ENCODE peak calls at places on chromosomes 6 and 20, in nine cellular contexts. One of them, this sample, is unnamed.

GRCh38 chr20:16111132-16111852 is 462.0 kb downstream of the KIF16B start:
- DNase-seq in EH: no peak
- DNase-seq in stimulated activated CD8-positive, alpha-beta memory T cell treated with anti-CD3 and anti-CD28 coated beads, Interleukin-4, amount 100 ng/mL, for 1 hour: no peak
- DNase-seq in AG08395: no peak
- DNase-seq in ACHN: no peak
- DNase-seq in GM10248: no peak
- DNase-seq in stimulated activated CD4-positive, alpha-beta T cell treated with anti-CD3 and anti-CD28 coated beads, Interleukin-1b, Interleukin-23, amount 100 ng/mL, for 48 hours: no peak
- DNase-seq in kidney epithelial cell: no peak
- DNase-seq in effector CD4-positive, alpha-beta T cell: no peak
- DNase-seq in this sample: no peak

GRCh38 chr6:46338098-46338497 is 153.2 kb downstream of the RCAN2 start:
- DNase-seq in stimulated activated CD4-positive, alpha-beta T cell treated with anti-CD3 and anti-CD28 coated beads, Interleukin-1b, Interleukin-23, amount 100 ng/mL, for 48 hours: no peak
- DNase-seq in effector CD4-positive, alpha-beta T cell: no peak
- DNase-seq in stimulated activated CD8-positive, alpha-beta memory T cell treated with anti-CD3 and anti-CD28 coated beads, Interleukin-4, amount 100 ng/mL, for 1 hour: no peak
- DNase-seq in kidney epithelial cell: no peak
- DNase-seq in ACHN: no peak
- DNase-seq in EH: no peak
- DNase-seq in GM10248: no peak
- DNase-seq in AG08395: no peak
- DNase-seq in this sample: no peak

GRCh38 chr6:37078814-37079213 is 73.4 kb downstream of the FGD2 start:
- DNase-seq in EH: no peak
- DNase-seq in AG08395: no peak
- DNase-seq in stimulated activated CD4-positive, alpha-beta T cell treated with anti-CD3 and anti-CD28 coated beads, Interleukin-1b, Interleukin-23, amount 100 ng/mL, for 48 hours: no peak
- DNase-seq in kidney epithelial cell: no peak
- DNase-seq in effector CD4-positive, alpha-beta T cell: no peak
- DNase-seq in GM10248: no peak
- DNase-seq in ACHN: no peak
- DNase-seq in stimulated activated CD8-positive, alpha-beta memory T cell treated with anti-CD3 and anti-CD28 coated beads, Interleukin-4, amount 100 ng/mL, for 1 hour: no peak
- DNase-seq in this sample: no peak

GRCh38 chr6:154435400-154435945 is 75.0 kb downstream of the CNKSR3 start:
- DNase-seq in ACHN: no peak
- DNase-seq in effector CD4-positive, alpha-beta T cell: no peak
- DNase-seq in GM10248: no peak
- DNase-seq in stimulated activated CD4-positive, alpha-beta T cell treated with anti-CD3 and anti-CD28 coated beads, Interleukin-1b, Interleukin-23, amount 100 ng/mL, for 48 hours: no peak
- DNase-seq in stimulated activated CD8-positive, alpha-beta memory T cell treated with anti-CD3 and anti-CD28 coated beads, Interleukin-4, amount 100 ng/mL, for 1 hour: no peak
- DNase-seq in EH: no peak
- DNase-seq in AG08395: no peak
- DNase-seq in kidney epithelial cell: no peak
- DNase-seq in this sample: no peak

GRCh38 chr6:77015350-77015749 is 447.9 kb downstream of the HTR1B start:
- DNase-seq in EH: peak
- DNase-seq in stimulated activated CD4-positive, alpha-beta T cell treated with anti-CD3 and anti-CD28 coated beads, Interleukin-1b, Interleukin-23, amount 100 ng/mL, for 48 hours: no peak
- DNase-seq in kidney epithelial cell: no peak
- DNase-seq in stimulated activated CD8-positive, alpha-beta memory T cell treated with anti-CD3 and anti-CD28 coated beads, Interleukin-4, amount 100 ng/mL, for 1 hour: no peak
- DNase-seq in GM10248: no peak
- DNase-seq in ACHN: peak
- DNase-seq in AG08395: peak
- DNase-seq in effector CD4-positive, alpha-beta T cell: no peak
- DNase-seq in this sample: no peak

GRCh38 chr6:81487489-81487888 is 265.0 kb downstream of the TENT5A start:
- DNase-seq in GM10248: no peak
- DNase-seq in stimulated activated CD8-positive, alpha-beta memory T cell treated with anti-CD3 and anti-CD28 coated beads, Interleukin-4, amount 100 ng/mL, for 1 hour: no peak
- DNase-seq in kidney epithelial cell: no peak
- DNase-seq in EH: no peak
- DNase-seq in effector CD4-positive, alpha-beta T cell: no peak
- DNase-seq in ACHN: no peak
- DNase-seq in stimulated activated CD4-positive, alpha-beta T cell treated with anti-CD3 and anti-CD28 coated beads, Interleukin-1b, Interleukin-23, amount 100 ng/mL, for 48 hours: no peak
- DNase-seq in AG08395: no peak
- DNase-seq in this sample: no peak

GRCh38 chr6:39401376-39401775 is 78.9 kb upstream of the KCNK16 start:
- DNase-seq in effector CD4-positive, alpha-beta T cell: no peak
- DNase-seq in AG08395: no peak
- DNase-seq in ACHN: no peak
- DNase-seq in stimulated activated CD8-positive, alpha-beta memory T cell treated with anti-CD3 and anti-CD28 coated beads, Interleukin-4, amount 100 ng/mL, for 1 hour: no peak
- DNase-seq in kidney epithelial cell: no peak
- DNase-seq in GM10248: no peak
- DNase-seq in stimulated activated CD4-positive, alpha-beta T cell treated with anti-CD3 and anti-CD28 coated beads, Interleukin-1b, Interleukin-23, amount 100 ng/mL, for 48 hours: no peak
- DNase-seq in EH: no peak
- DNase-seq in this sample: no peak

GRCh38 chr6:142478117-142478516 is 176.3 kb downstream of the ADGRG6 start:
- DNase-seq in GM10248: no peak
- DNase-seq in EH: peak
- DNase-seq in effector CD4-positive, alpha-beta T cell: no peak
- DNase-seq in stimulated activated CD4-positive, alpha-beta T cell treated with anti-CD3 and anti-CD28 coated beads, Interleukin-1b, Interleukin-23, amount 100 ng/mL, for 48 hours: peak
- DNase-seq in AG08395: peak
- DNase-seq in stimulated activated CD8-positive, alpha-beta memory T cell treated with anti-CD3 and anti-CD28 coated beads, Interleukin-4, amount 100 ng/mL, for 1 hour: no peak
- DNase-seq in ACHN: peak
- DNase-seq in kidney epithelial cell: no peak
- DNase-seq in this sample: peak

GRCh38 chr6:130708338-130708737 is 118.9 kb upstream of the SMLR1 start:
- DNase-seq in GM10248: no peak
- DNase-seq in stimulated activated CD8-positive, alpha-beta memory T cell treated with anti-CD3 and anti-CD28 coated beads, Interleukin-4, amount 100 ng/mL, for 1 hour: no peak
- DNase-seq in AG08395: no peak
- DNase-seq in EH: peak
- DNase-seq in ACHN: no peak
- DNase-seq in kidney epithelial cell: no peak
- DNase-seq in stimulated activated CD4-positive, alpha-beta T cell treated with anti-CD3 and anti-CD28 coated beads, Interleukin-1b, Interleukin-23, amount 100 ng/mL, for 48 hours: no peak
- DNase-seq in effector CD4-positive, alpha-beta T cell: no peak
- DNase-seq in this sample: no peak

GRCh38 chr6:113558966-113559365 is 298.2 kb upstream of the MARCKS start:
- DNase-seq in EH: peak
- DNase-seq in kidney epithelial cell: no peak
- DNase-seq in ACHN: peak
- DNase-seq in GM10248: no peak
- DNase-seq in stimulated activated CD8-positive, alpha-beta memory T cell treated with anti-CD3 and anti-CD28 coated beads, Interleukin-4, amount 100 ng/mL, for 1 hour: no peak
- DNase-seq in effector CD4-positive, alpha-beta T cell: no peak
- DNase-seq in AG08395: peak
- DNase-seq in stimulated activated CD4-positive, alpha-beta T cell treated with anti-CD3 and anti-CD28 coated beads, Interleukin-1b, Interleukin-23, amount 100 ng/mL, for 48 hours: no peak
- DNase-seq in this sample: no peak

GRCh38 chr6:139124887-139125672 is 9.8 kb upstream of the HECA start:
- DNase-seq in ACHN: peak
- DNase-seq in AG08395: peak
- DNase-seq in stimulated activated CD4-positive, alpha-beta T cell treated with anti-CD3 and anti-CD28 coated beads, Interleukin-1b, Interleukin-23, amount 100 ng/mL, for 48 hours: peak
- DNase-seq in EH: peak
- DNase-seq in stimulated activated CD8-positive, alpha-beta memory T cell treated with anti-CD3 and anti-CD28 coated beads, Interleukin-4, amount 100 ng/mL, for 1 hour: peak
- DNase-seq in kidney epithelial cell: no peak
- DNase-seq in GM10248: peak
- DNase-seq in effector CD4-positive, alpha-beta T cell: peak
- DNase-seq in this sample: peak

GRCh38 chr6:7542065-7542877 is 800 bp downstream of the DSP start:
- DNase-seq in kidney epithelial cell: no peak
- DNase-seq in stimulated activated CD4-positive, alpha-beta T cell treated with anti-CD3 and anti-CD28 coated beads, Interleukin-1b, Interleukin-23, amount 100 ng/mL, for 48 hours: no peak
- DNase-seq in stimulated activated CD8-positive, alpha-beta memory T cell treated with anti-CD3 and anti-CD28 coated beads, Interleukin-4, amount 100 ng/mL, for 1 hour: no peak
- DNase-seq in EH: peak
- DNase-seq in AG08395: peak
- DNase-seq in effector CD4-positive, alpha-beta T cell: no peak
- DNase-seq in GM10248: peak
- DNase-seq in ACHN: peak
- DNase-seq in this sample: no peak

GRCh38 chr6:117498159-117498558 is 15.7 kb downstream of the DCBLD1 start:
- DNase-seq in effector CD4-positive, alpha-beta T cell: no peak
- DNase-seq in EH: peak
- DNase-seq in stimulated activated CD4-positive, alpha-beta T cell treated with anti-CD3 and anti-CD28 coated beads, Interleukin-1b, Interleukin-23, amount 100 ng/mL, for 48 hours: no peak
- DNase-seq in GM10248: no peak
- DNase-seq in AG08395: peak
- DNase-seq in ACHN: peak
- DNase-seq in stimulated activated CD8-positive, alpha-beta memory T cell treated with anti-CD3 and anti-CD28 coated beads, Interleukin-4, amount 100 ng/mL, for 1 hour: no peak
- DNase-seq in kidney epithelial cell: peak
- DNase-seq in this sample: no peak

GRCh38 chr20:32458061-32458836 is 100.1 kb downstream of the ASXL1 start:
- DNase-seq in effector CD4-positive, alpha-beta T cell: no peak
- DNase-seq in stimulated activated CD4-positive, alpha-beta T cell treated with anti-CD3 and anti-CD28 coated beads, Interleukin-1b, Interleukin-23, amount 100 ng/mL, for 48 hours: no peak
- DNase-seq in AG08395: no peak
- DNase-seq in EH: no peak
- DNase-seq in kidney epithelial cell: no peak
- DNase-seq in stimulated activated CD8-positive, alpha-beta memory T cell treated with anti-CD3 and anti-CD28 coated beads, Interleukin-4, amount 100 ng/mL, for 1 hour: no peak
- DNase-seq in ACHN: no peak
- DNase-seq in GM10248: no peak
- DNase-seq in this sample: no peak

GRCh38 chr6:142568857-142569597 is 267.2 kb downstream of the ADGRG6 start:
- DNase-seq in effector CD4-positive, alpha-beta T cell: no peak
- DNase-seq in ACHN: no peak
- DNase-seq in kidney epithelial cell: peak
- DNase-seq in AG08395: peak
- DNase-seq in stimulated activated CD4-positive, alpha-beta T cell treated with anti-CD3 and anti-CD28 coated beads, Interleukin-1b, Interleukin-23, amount 100 ng/mL, for 48 hours: no peak
- DNase-seq in GM10248: no peak
- DNase-seq in stimulated activated CD8-positive, alpha-beta memory T cell treated with anti-CD3 and anti-CD28 coated beads, Interleukin-4, amount 100 ng/mL, for 1 hour: no peak
- DNase-seq in EH: peak
- DNase-seq in this sample: no peak

GRCh38 chr6:74577619-74578018 is 628.2 kb downstream of the COL12A1 start:
- DNase-seq in GM10248: peak
- DNase-seq in effector CD4-positive, alpha-beta T cell: no peak
- DNase-seq in AG08395: no peak
- DNase-seq in kidney epithelial cell: no peak
- DNase-seq in ACHN: no peak
- DNase-seq in stimulated activated CD4-positive, alpha-beta T cell treated with anti-CD3 and anti-CD28 coated beads, Interleukin-1b, Interleukin-23, amount 100 ng/mL, for 48 hours: no peak
- DNase-seq in EH: no peak
- DNase-seq in stimulated activated CD8-positive, alpha-beta memory T cell treated with anti-CD3 and anti-CD28 coated beads, Interleukin-4, amount 100 ng/mL, for 1 hour: no peak
- DNase-seq in this sample: no peak

GRCh38 chr6:155271145-155271544 is 7.3 kb downstream of the CLDN20 start:
- DNase-seq in GM10248: no peak
- DNase-seq in stimulated activated CD8-positive, alpha-beta memory T cell treated with anti-CD3 and anti-CD28 coated beads, Interleukin-4, amount 100 ng/mL, for 1 hour: no peak
- DNase-seq in EH: no peak
- DNase-seq in kidney epithelial cell: no peak
- DNase-seq in ACHN: no peak
- DNase-seq in AG08395: no peak
- DNase-seq in stimulated activated CD4-positive, alpha-beta T cell treated with anti-CD3 and anti-CD28 coated beads, Interleukin-1b, Interleukin-23, amount 100 ng/mL, for 48 hours: no peak
- DNase-seq in effector CD4-positive, alpha-beta T cell: no peak
- DNase-seq in this sample: no peak

GRCh38 chr6:134358320-134358719 is 40.4 kb upstream of the SGK1 start:
- DNase-seq in stimulated activated CD4-positive, alpha-beta T cell treated with anti-CD3 and anti-CD28 coated beads, Interleukin-1b, Interleukin-23, amount 100 ng/mL, for 48 hours: no peak
- DNase-seq in GM10248: no peak
- DNase-seq in ACHN: no peak
- DNase-seq in stimulated activated CD8-positive, alpha-beta memory T cell treated with anti-CD3 and anti-CD28 coated beads, Interleukin-4, amount 100 ng/mL, for 1 hour: no peak
- DNase-seq in effector CD4-positive, alpha-beta T cell: no peak
- DNase-seq in kidney epithelial cell: no peak
- DNase-seq in AG08395: no peak
- DNase-seq in EH: peak
- DNase-seq in this sample: no peak

GRCh38 chr6:76439811-76440210 is 367.3 kb upstream of the IMPG1 start:
- DNase-seq in EH: no peak
- DNase-seq in AG08395: no peak
- DNase-seq in GM10248: no peak
- DNase-seq in ACHN: no peak
- DNase-seq in kidney epithelial cell: no peak
- DNase-seq in stimulated activated CD8-positive, alpha-beta memory T cell treated with anti-CD3 and anti-CD28 coated beads, Interleukin-4, amount 100 ng/mL, for 1 hour: no peak
- DNase-seq in stimulated activated CD4-positive, alpha-beta T cell treated with anti-CD3 and anti-CD28 coated beads, Interleukin-1b, Interleukin-23, amount 100 ng/mL, for 48 hours: no peak
- DNase-seq in effector CD4-positive, alpha-beta T cell: no peak
- DNase-seq in this sample: no peak

GRCh38 chr6:9690388-9690787 is 724.5 kb downstream of the TFAP2A start:
- DNase-seq in stimulated activated CD4-positive, alpha-beta T cell treated with anti-CD3 and anti-CD28 coated beads, Interleukin-1b, Interleukin-23, amount 100 ng/mL, for 48 hours: no peak
- DNase-seq in kidney epithelial cell: no peak
- DNase-seq in AG08395: no peak
- DNase-seq in ACHN: no peak
- DNase-seq in stimulated activated CD8-positive, alpha-beta memory T cell treated with anti-CD3 and anti-CD28 coated beads, Interleukin-4, amount 100 ng/mL, for 1 hour: no peak
- DNase-seq in GM10248: no peak
- DNase-seq in EH: no peak
- DNase-seq in effector CD4-positive, alpha-beta T cell: no peak
- DNase-seq in this sample: no peak

GRCh38 chr20:58017237-58017969 is 211.1 kb downstream of the ANKRD60 start:
- DNase-seq in EH: peak
- DNase-seq in kidney epithelial cell: peak
- DNase-seq in stimulated activated CD8-positive, alpha-beta memory T cell treated with anti-CD3 and anti-CD28 coated beads, Interleukin-4, amount 100 ng/mL, for 1 hour: no peak
- DNase-seq in AG08395: peak
- DNase-seq in ACHN: peak
- DNase-seq in GM10248: no peak
- DNase-seq in stimulated activated CD4-positive, alpha-beta T cell treated with anti-CD3 and anti-CD28 coated beads, Interleukin-1b, Interleukin-23, amount 100 ng/mL, for 48 hours: no peak
- DNase-seq in effector CD4-positive, alpha-beta T cell: no peak
- DNase-seq in this sample: no peak

GRCh38 chr6:16346831-16347230 is 108.4 kb downstream of the GMPR start:
- DNase-seq in GM10248: no peak
- DNase-seq in ACHN: no peak
- DNase-seq in EH: no peak
- DNase-seq in stimulated activated CD8-positive, alpha-beta memory T cell treated with anti-CD3 and anti-CD28 coated beads, Interleukin-4, amount 100 ng/mL, for 1 hour: no peak
- DNase-seq in AG08395: no peak
- DNase-seq in kidney epithelial cell: no peak
- DNase-seq in stimulated activated CD4-positive, alpha-beta T cell treated with anti-CD3 and anti-CD28 coated beads, Interleukin-1b, Interleukin-23, amount 100 ng/mL, for 48 hours: no peak
- DNase-seq in effector CD4-positive, alpha-beta T cell: no peak
- DNase-seq in this sample: no peak

GRCh38 chr6:80132942-80133517 is 26.6 kb downstream of the BCKDHB start:
- DNase-seq in effector CD4-positive, alpha-beta T cell: no peak
- DNase-seq in GM10248: no peak
- DNase-seq in kidney epithelial cell: peak
- DNase-seq in EH: peak
- DNase-seq in stimulated activated CD4-positive, alpha-beta T cell treated with anti-CD3 and anti-CD28 coated beads, Interleukin-1b, Interleukin-23, amount 100 ng/mL, for 48 hours: peak
- DNase-seq in stimulated activated CD8-positive, alpha-beta memory T cell treated with anti-CD3 and anti-CD28 coated beads, Interleukin-4, amount 100 ng/mL, for 1 hour: no peak
- DNase-seq in AG08395: peak
- DNase-seq in ACHN: peak
- DNase-seq in this sample: peak

GRCh38 chr20:61912665-61913422 is 152.8 kb downstream of the TAF4 start:
- DNase-seq in stimulated activated CD8-positive, alpha-beta memory T cell treated with anti-CD3 and anti-CD28 coated beads, Interleukin-4, amount 100 ng/mL, for 1 hour: no peak
- DNase-seq in effector CD4-positive, alpha-beta T cell: no peak
- DNase-seq in ACHN: no peak
- DNase-seq in kidney epithelial cell: no peak
- DNase-seq in GM10248: peak
- DNase-seq in EH: no peak
- DNase-seq in AG08395: no peak
- DNase-seq in stimulated activated CD4-positive, alpha-beta T cell treated with anti-CD3 and anti-CD28 coated beads, Interleukin-1b, Interleukin-23, amount 100 ng/mL, for 48 hours: no peak
- DNase-seq in this sample: peak

GRCh38 chr6:26331809-26332226 is 33.2 kb upstream of the BTN3A2 start:
- DNase-seq in GM10248: peak
- DNase-seq in AG08395: no peak
- DNase-seq in EH: peak
- DNase-seq in ACHN: no peak
- DNase-seq in kidney epithelial cell: no peak
- DNase-seq in effector CD4-positive, alpha-beta T cell: no peak
- DNase-seq in stimulated activated CD8-positive, alpha-beta memory T cell treated with anti-CD3 and anti-CD28 coated beads, Interleukin-4, amount 100 ng/mL, for 1 hour: no peak
- DNase-seq in stimulated activated CD4-positive, alpha-beta T cell treated with anti-CD3 and anti-CD28 coated beads, Interleukin-1b, Interleukin-23, amount 100 ng/mL, for 48 hours: peak
- DNase-seq in this sample: peak

GRCh38 chr20:22501566-22502344 is 82.6 kb downstream of the FOXA2 start:
- DNase-seq in stimulated activated CD8-positive, alpha-beta memory T cell treated with anti-CD3 and anti-CD28 coated beads, Interleukin-4, amount 100 ng/mL, for 1 hour: no peak
- DNase-seq in ACHN: no peak
- DNase-seq in stimulated activated CD4-positive, alpha-beta T cell treated with anti-CD3 and anti-CD28 coated beads, Interleukin-1b, Interleukin-23, amount 100 ng/mL, for 48 hours: no peak
- DNase-seq in EH: no peak
- DNase-seq in kidney epithelial cell: no peak
- DNase-seq in AG08395: no peak
- DNase-seq in effector CD4-positive, alpha-beta T cell: no peak
- DNase-seq in GM10248: no peak
- DNase-seq in this sample: no peak

GRCh38 chr20:6245436-6245835 is 122.6 kb upstream of the FERMT1 start:
- DNase-seq in AG08395: no peak
- DNase-seq in ACHN: no peak
- DNase-seq in effector CD4-positive, alpha-beta T cell: no peak
- DNase-seq in stimulated activated CD8-positive, alpha-beta memory T cell treated with anti-CD3 and anti-CD28 coated beads, Interleukin-4, amount 100 ng/mL, for 1 hour: no peak
- DNase-seq in EH: no peak
- DNase-seq in GM10248: no peak
- DNase-seq in kidney epithelial cell: no peak
- DNase-seq in stimulated activated CD4-positive, alpha-beta T cell treated with anti-CD3 and anti-CD28 coated beads, Interleukin-1b, Interleukin-23, amount 100 ng/mL, for 48 hours: no peak
- DNase-seq in this sample: no peak

GRCh38 chr20:63272105-63273078 is at the start of gene ARFGAP1:
- DNase-seq in GM10248: peak
- DNase-seq in stimulated activated CD4-positive, alpha-beta T cell treated with anti-CD3 and anti-CD28 coated beads, Interleukin-1b, Interleukin-23, amount 100 ng/mL, for 48 hours: peak
- DNase-seq in ACHN: peak
- DNase-seq in EH: peak
- DNase-seq in kidney epithelial cell: peak
- DNase-seq in effector CD4-positive, alpha-beta T cell: peak
- DNase-seq in stimulated activated CD8-positive, alpha-beta memory T cell treated with anti-CD3 and anti-CD28 coated beads, Interleukin-4, amount 100 ng/mL, for 1 hour: peak
- DNase-seq in AG08395: peak
- DNase-seq in this sample: peak

GRCh38 chr6:109795994-109796555 is 105.0 kb downstream of the FIG4 start:
- DNase-seq in kidney epithelial cell: no peak
- DNase-seq in stimulated activated CD8-positive, alpha-beta memory T cell treated with anti-CD3 and anti-CD28 coated beads, Interleukin-4, amount 100 ng/mL, for 1 hour: no peak
- DNase-seq in EH: peak
- DNase-seq in AG08395: no peak
- DNase-seq in effector CD4-positive, alpha-beta T cell: no peak
- DNase-seq in stimulated activated CD4-positive, alpha-beta T cell treated with anti-CD3 and anti-CD28 coated beads, Interleukin-1b, Interleukin-23, amount 100 ng/mL, for 48 hours: no peak
- DNase-seq in ACHN: no peak
- DNase-seq in GM10248: peak
- DNase-seq in this sample: no peak

GRCh38 chr6:99603421-99604160 is 3.0 kb upstream of the PRDM13 start:
- DNase-seq in effector CD4-positive, alpha-beta T cell: no peak
- DNase-seq in GM10248: no peak
- DNase-seq in kidney epithelial cell: no peak
- DNase-seq in EH: peak
- DNase-seq in ACHN: peak
- DNase-seq in stimulated activated CD4-positive, alpha-beta T cell treated with anti-CD3 and anti-CD28 coated beads, Interleukin-1b, Interleukin-23, amount 100 ng/mL, for 48 hours: peak
- DNase-seq in stimulated activated CD8-positive, alpha-beta memory T cell treated with anti-CD3 and anti-CD28 coated beads, Interleukin-4, amount 100 ng/mL, for 1 hour: no peak
- DNase-seq in AG08395: no peak
- DNase-seq in this sample: no peak

GRCh38 chr6:68237205-68237604 is 397.9 kb upstream of the ADGRB3 start:
- DNase-seq in EH: no peak
- DNase-seq in effector CD4-positive, alpha-beta T cell: no peak
- DNase-seq in GM10248: no peak
- DNase-seq in ACHN: no peak
- DNase-seq in AG08395: no peak
- DNase-seq in stimulated activated CD8-positive, alpha-beta memory T cell treated with anti-CD3 and anti-CD28 coated beads, Interleukin-4, amount 100 ng/mL, for 1 hour: no peak
- DNase-seq in kidney epithelial cell: no peak
- DNase-seq in stimulated activated CD4-positive, alpha-beta T cell treated with anti-CD3 and anti-CD28 coated beads, Interleukin-1b, Interleukin-23, amount 100 ng/mL, for 48 hours: no peak
- DNase-seq in this sample: no peak

This sample was measured in OCI-LY7.